ENCODE peak calls at places on chromosomes 6 and 20, in five cellular contexts. One of them, this sample, is unnamed.

GRCh38 chr20:8654486-8654885 is 414.4 kb upstream of the PLCB4 start:
- DNase-seq in AG04449: no peak
- DNase-seq in breast epithelium: no peak
- DNase-seq in choroid plexus epithelial cell: no peak
- DNase-seq in ovary: no peak
- DNase-seq in this sample: no peak

GRCh38 chr6:148884461-148884860 is 137.6 kb downstream of the UST start:
- DNase-seq in choroid plexus epithelial cell: no peak
- DNase-seq in breast epithelium: no peak
- DNase-seq in ovary: no peak
- DNase-seq in AG04449: no peak
- DNase-seq in this sample: no peak

GRCh38 chr6:170429457-170429856 is 122.9 kb downstream of the FAM120B start:
- DNase-seq in ovary: no peak
- DNase-seq in breast epithelium: no peak
- DNase-seq in choroid plexus epithelial cell: peak
- DNase-seq in AG04449: no peak
- DNase-seq in this sample: peak

GRCh38 chr20:63134201-63134612 is 81.7 kb downstream of the YTHDF1 start:
- DNase-seq in ovary: no peak
- DNase-seq in AG04449: no peak
- DNase-seq in choroid plexus epithelial cell: no peak
- DNase-seq in breast epithelium: peak
- DNase-seq in this sample: no peak

GRCh38 chr6:130525378-130525777 is 159.6 kb downstream of the TMEM200A start:
- DNase-seq in ovary: no peak
- DNase-seq in AG04449: no peak
- DNase-seq in choroid plexus epithelial cell: no peak
- DNase-seq in breast epithelium: no peak
- DNase-seq in this sample: no peak

GRCh38 chr20:4967752-4968477 is 33.4 kb downstream of the SLC23A2 start:
- DNase-seq in AG04449: no peak
- DNase-seq in ovary: no peak
- DNase-seq in choroid plexus epithelial cell: no peak
- DNase-seq in breast epithelium: no peak
- DNase-seq in this sample: no peak

GRCh38 chr6:80608881-80609280 is 502.4 kb downstream of the BCKDHB start:
- DNase-seq in AG04449: peak
- DNase-seq in choroid plexus epithelial cell: peak
- DNase-seq in breast epithelium: no peak
- DNase-seq in ovary: no peak
- DNase-seq in this sample: peak

GRCh38 chr6:150261997-150262396 is 106.8 kb upstream of the IYD start:
- DNase-seq in AG04449: no peak
- DNase-seq in choroid plexus epithelial cell: no peak
- DNase-seq in breast epithelium: no peak
- DNase-seq in ovary: no peak
- DNase-seq in this sample: no peak

GRCh38 chr6:4664117-4664626 is 112.0 kb upstream of the CDYL start:
- DNase-seq in choroid plexus epithelial cell: peak
- DNase-seq in AG04449: peak
- DNase-seq in breast epithelium: no peak
- DNase-seq in ovary: peak
- DNase-seq in this sample: peak

GRCh38 chr6:12608874-12609273 is 107.7 kb upstream of the PHACTR1 start:
- DNase-seq in breast epithelium: no peak
- DNase-seq in choroid plexus epithelial cell: no peak
- DNase-seq in AG04449: no peak
- DNase-seq in ovary: no peak
- DNase-seq in this sample: no peak

GRCh38 chr6:155126727-155127439 is 131.8 kb downstream of the TIAM2 start:
- DNase-seq in choroid plexus epithelial cell: peak
- DNase-seq in ovary: no peak
- DNase-seq in breast epithelium: no peak
- DNase-seq in AG04449: no peak
- DNase-seq in this sample: peak

GRCh38 chr20:18132663-18133062 is 5.0 kb upstream of the KAT14 start:
- DNase-seq in breast epithelium: no peak
- DNase-seq in choroid plexus epithelial cell: no peak
- DNase-seq in AG04449: no peak
- DNase-seq in ovary: no peak
- DNase-seq in this sample: no peak

GRCh38 chr6:15020114-15020770 is 225.6 kb upstream of the JARID2 start:
- DNase-seq in choroid plexus epithelial cell: no peak
- DNase-seq in breast epithelium: no peak
- DNase-seq in AG04449: no peak
- DNase-seq in ovary: no peak
- DNase-seq in this sample: no peak

GRCh38 chr20:45863543-45864470 is 6.4 kb downstream of the ZSWIM3 start:
- DNase-seq in breast epithelium: no peak
- DNase-seq in AG04449: no peak
- DNase-seq in choroid plexus epithelial cell: no peak
- DNase-seq in ovary: no peak
- DNase-seq in this sample: no peak

GRCh38 chr6:36682328-36683144 is 4.0 kb downstream of the CDKN1A start:
- DNase-seq in breast epithelium: peak
- DNase-seq in AG04449: no peak
- DNase-seq in choroid plexus epithelial cell: peak
- DNase-seq in ovary: no peak
- DNase-seq in this sample: no peak

GRCh38 chr6:27059621-27060425 is 187.7 kb upstream of the PRSS16 start:
- DNase-seq in breast epithelium: no peak
- DNase-seq in ovary: no peak
- DNase-seq in AG04449: no peak
- DNase-seq in choroid plexus epithelial cell: no peak
- DNase-seq in this sample: no peak

GRCh38 chr6:157674061-157674460 is 149.0 kb upstream of the SNX9 start:
- DNase-seq in choroid plexus epithelial cell: no peak
- DNase-seq in ovary: no peak
- DNase-seq in AG04449: no peak
- DNase-seq in breast epithelium: no peak
- DNase-seq in this sample: no peak

GRCh38 chr6:62516287-62517152 is 230.5 kb upstream of the KHDRBS2 start:
- DNase-seq in choroid plexus epithelial cell: no peak
- DNase-seq in breast epithelium: no peak
- DNase-seq in AG04449: no peak
- DNase-seq in ovary: no peak
- DNase-seq in this sample: no peak

GRCh38 chr20:38799248-38799647 is 6.2 kb upstream of the PPP1R16B start:
- DNase-seq in choroid plexus epithelial cell: no peak
- DNase-seq in ovary: no peak
- DNase-seq in breast epithelium: no peak
- DNase-seq in AG04449: no peak
- DNase-seq in this sample: no peak

GRCh38 chr6:97059473-97059872 is 134.9 kb downstream of the KLHL32 start:
- DNase-seq in choroid plexus epithelial cell: peak
- DNase-seq in breast epithelium: no peak
- DNase-seq in ovary: no peak
- DNase-seq in AG04449: no peak
- DNase-seq in this sample: peak

GRCh38 chr6:22940571-22941290 is 371.4 kb downstream of the HDGFL1 start:
- DNase-seq in breast epithelium: no peak
- DNase-seq in ovary: no peak
- DNase-seq in choroid plexus epithelial cell: no peak
- DNase-seq in AG04449: peak
- DNase-seq in this sample: no peak

GRCh38 chr6:94769197-94769596 is 808.1 kb upstream of the MANEA start:
- DNase-seq in breast epithelium: no peak
- DNase-seq in AG04449: no peak
- DNase-seq in ovary: no peak
- DNase-seq in choroid plexus epithelial cell: peak
- DNase-seq in this sample: peak

GRCh38 chr20:50717312-50717711 is 14.1 kb upstream of the PARD6B start:
- DNase-seq in ovary: no peak
- DNase-seq in AG04449: no peak
- DNase-seq in choroid plexus epithelial cell: no peak
- DNase-seq in breast epithelium: no peak
- DNase-seq in this sample: no peak

GRCh38 chr6:109082178-109082577 is 12.5 kb downstream of the SESN1 start:
- DNase-seq in AG04449: no peak
- DNase-seq in ovary: no peak
- DNase-seq in choroid plexus epithelial cell: peak
- DNase-seq in breast epithelium: no peak
- DNase-seq in this sample: peak
- TF ChIP-seq CTCF in AG04449: no peak
- TF ChIP-seq CTCF in ovary: no peak
- TF ChIP-seq CTCF in choroid plexus epithelial cell: peak
- TF ChIP-seq CTCF in breast epithelium: no peak
- TF ChIP-seq CTCF in this sample: no peak

GRCh38 chr6:134543128-134543527 is 225.2 kb upstream of the SGK1 start:
- DNase-seq in ovary: no peak
- DNase-seq in AG04449: no peak
- DNase-seq in choroid plexus epithelial cell: no peak
- DNase-seq in breast epithelium: no peak
- DNase-seq in this sample: no peak

GRCh38 chr6:134541001-134541400 is 223.1 kb upstream of the SGK1 start:
- DNase-seq in breast epithelium: no peak
- DNase-seq in choroid plexus epithelial cell: no peak
- DNase-seq in ovary: no peak
- DNase-seq in AG04449: no peak
- DNase-seq in this sample: no peak

GRCh38 chr6:134535831-134536230 is 217.9 kb upstream of the SGK1 start:
- DNase-seq in ovary: no peak
- DNase-seq in breast epithelium: no peak
- DNase-seq in AG04449: no peak
- DNase-seq in choroid plexus epithelial cell: no peak
- DNase-seq in this sample: no peak

GRCh38 chr6:134537146-134537555 is 219.2 kb upstream of the SGK1 start:
- DNase-seq in breast epithelium: no peak
- DNase-seq in AG04449: peak
- DNase-seq in choroid plexus epithelial cell: peak
- DNase-seq in ovary: no peak
- DNase-seq in this sample: peak

DNA sequence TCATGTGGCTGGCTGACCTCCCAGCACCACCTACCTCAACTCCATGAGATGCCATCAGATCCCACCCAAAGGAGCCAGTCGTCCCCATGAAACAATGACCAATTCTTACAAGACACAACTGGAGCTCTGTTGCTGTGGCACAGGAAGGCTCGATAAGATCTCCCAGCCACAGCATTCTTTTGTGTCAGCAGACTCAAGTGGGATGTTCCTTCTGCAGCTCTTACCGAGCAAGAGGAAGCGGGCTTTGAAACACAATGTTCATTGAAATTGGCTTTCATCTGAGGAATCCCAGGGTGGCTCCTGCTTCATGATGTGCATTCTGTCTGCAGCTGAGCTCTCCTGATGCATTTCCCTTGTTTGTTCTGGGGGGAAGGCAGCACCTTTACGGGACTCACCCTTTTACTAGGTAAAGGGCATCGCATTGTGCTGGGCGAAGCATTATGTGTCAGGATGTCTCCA is 222.0 kb upstream of the SGK1 start:
- DNase-seq in ovary: no peak
- DNase-seq in AG04449: no peak
- DNase-seq in choroid plexus epithelial cell: peak
- DNase-seq in breast epithelium: no peak
- DNase-seq in this sample: no peak
- H3K4me3 ChIP-seq in ovary: no peak
- H3K4me3 ChIP-seq in AG04449: no peak
- H3K4me3 ChIP-seq in choroid plexus epithelial cell: no peak
- H3K4me3 ChIP-seq in breast epithelium: no peak
- H3K4me3 ChIP-seq in this sample: no peak

GRCh38 chr20:36440370-36441026 is 100.8 kb upstream of the MYL9 start:
- DNase-seq in choroid plexus epithelial cell: no peak
- DNase-seq in ovary: no peak
- DNase-seq in breast epithelium: no peak
- DNase-seq in AG04449: no peak
- DNase-seq in this sample: no peak

GRCh38 chr20:36441416-36441815 is 99.9 kb upstream of the MYL9 start:
- DNase-seq in choroid plexus epithelial cell: no peak
- DNase-seq in AG04449: no peak
- DNase-seq in ovary: no peak
- DNase-seq in breast epithelium: no peak
- DNase-seq in this sample: no peak

GRCh38 chr20:36441027-36441414 is 100.3 kb upstream of the MYL9 start:
- DNase-seq in breast epithelium: no peak
- DNase-seq in choroid plexus epithelial cell: no peak
- DNase-seq in ovary: no peak
- DNase-seq in AG04449: no peak
- DNase-seq in this sample: no peak

GRCh38 chr20:36439040-36439730 is 102.1 kb upstream of the MYL9 start:
- DNase-seq in choroid plexus epithelial cell: peak
- DNase-seq in ovary: peak
- DNase-seq in AG04449: no peak
- DNase-seq in breast epithelium: peak
- DNase-seq in this sample: peak

DNA sequence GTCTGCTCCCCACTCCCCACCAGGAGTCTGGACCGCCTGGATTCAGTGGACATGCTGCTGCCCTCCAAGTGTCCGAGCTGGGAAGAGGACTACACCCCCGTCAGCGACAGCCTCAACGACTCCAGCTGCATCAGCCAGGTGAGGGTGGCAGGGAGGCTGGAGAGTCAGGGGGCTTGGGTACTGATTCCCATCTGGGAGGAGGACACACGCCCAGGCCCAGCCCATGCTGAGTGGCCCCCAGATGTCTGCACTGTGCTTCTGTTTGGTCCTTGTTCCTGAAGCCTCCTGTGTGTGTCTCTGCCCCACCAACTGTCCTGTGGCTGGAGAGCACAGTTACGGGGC is 101.6 kb upstream of the MYL9 start:
- DNase-seq in breast epithelium: no peak
- DNase-seq in choroid plexus epithelial cell: no peak
- DNase-seq in ovary: no peak
- DNase-seq in AG04449: no peak
- DNase-seq in this sample: no peak
- TF ChIP-seq CTCF in breast epithelium: no peak
- TF ChIP-seq CTCF in choroid plexus epithelial cell: no peak
- TF ChIP-seq CTCF in ovary: no peak
- TF ChIP-seq CTCF in AG04449: no peak
- TF ChIP-seq CTCF in this sample: no peak

DNA sequence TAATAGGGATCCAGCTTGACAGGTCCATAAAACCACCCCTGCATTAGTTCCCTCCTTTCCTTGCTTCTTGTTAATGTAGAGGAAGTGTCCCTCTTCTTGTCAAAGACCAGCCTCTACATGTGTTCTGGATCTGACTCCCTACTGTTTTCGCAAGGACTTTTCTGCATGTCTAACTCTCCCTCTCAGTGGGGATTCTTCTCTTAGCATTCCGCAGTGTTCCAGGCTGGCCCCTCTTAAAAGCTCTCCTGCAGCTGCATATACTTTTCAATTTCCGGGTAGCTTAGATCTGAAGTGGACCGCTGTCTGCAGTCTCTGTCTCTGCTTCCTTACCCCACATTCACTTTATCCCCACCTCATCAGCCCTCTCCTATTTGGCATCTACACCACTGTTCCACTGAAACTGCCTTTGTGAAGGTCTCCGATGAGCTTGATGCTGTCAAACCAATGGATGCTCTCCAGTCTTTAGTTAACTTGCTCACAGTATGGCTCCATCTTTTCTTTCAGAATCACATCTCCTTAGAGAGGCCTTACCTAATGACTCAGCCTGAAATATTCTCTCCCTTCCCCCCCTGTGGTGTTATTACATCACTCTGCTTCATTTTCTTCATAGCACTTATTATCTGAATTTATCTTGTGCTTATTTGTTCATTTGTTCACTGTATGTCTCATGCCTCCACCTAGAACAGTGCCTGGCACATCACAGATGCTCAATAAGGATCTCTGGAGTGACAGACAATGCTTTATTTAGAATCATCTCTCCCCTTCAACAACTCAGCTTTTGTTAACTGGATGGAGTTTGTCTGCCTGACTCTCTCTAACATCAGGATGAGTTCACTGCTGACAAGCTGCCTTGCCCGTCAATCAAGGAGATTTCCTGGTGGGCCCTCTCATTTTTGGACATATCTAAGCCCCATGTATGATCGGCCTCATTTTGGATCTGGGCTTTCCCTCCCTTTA is 96.4 kb upstream of the MAN1A1 start:
- DNase-seq in breast epithelium: no peak
- DNase-seq in AG04449: no peak
- DNase-seq in ovary: no peak
- DNase-seq in choroid plexus epithelial cell: peak
- DNase-seq in this sample: peak
- H3K4me3 ChIP-seq in breast epithelium: no peak
- H3K4me3 ChIP-seq in AG04449: no peak
- H3K4me3 ChIP-seq in ovary: no peak
- H3K4me3 ChIP-seq in choroid plexus epithelial cell: no peak
- H3K4me3 ChIP-seq in this sample: no peak

This sample was measured in astrocyte of the spinal cord.